ENCODE peak calls at places on chromosome 3, in four cellular contexts. W is MM.1S, C is right cardiac atrium, Y is hepatocyte. G is an unnamed sample. For H3K4me1, the result is how much of the 10 kb centered on the place peaks cover.

GRCh38 chr3:43290961-43291360 is 4.6 kb downstream of the SNRK start:
- DNase-seq in W (no peak), C (no peak), Y (no peak), G (no peak)

GRCh38 chr3:67920969-67921368 is 266.6 kb upstream of the SUCLG2 start:
- DNase-seq in W (no peak), C (no peak), Y (no peak), G (no peak)

GRCh38 chr3:129838086-129838485 is 55.4 kb downstream of the TMCC1 start:
- DNase-seq in W (no peak), C (no peak), Y (no peak), G (no peak)

GRCh38 chr3:126923895-126924294 is 59.0 kb upstream of the PLXNA1 start:
- DNase-seq in W (no peak), C (no peak), Y (no peak), G (no peak)

GRCh38 chr3:130384547-130384946 is 39.1 kb downstream of the COL6A5 start:
- DNase-seq in W (no peak), C (no peak), Y (no peak), G (no peak)

GRCh38 chr3:141454906-141455602 is 31.8 kb upstream of the RASA2 start:
- DNase-seq in W (peak), C (no peak), Y (peak), G (no peak)

GRCh38 chr3:146813496-146813895 is 208.3 kb upstream of the PLSCR5 start:
- DNase-seq in W (no peak), C (no peak), Y (no peak), G (no peak)

GRCh38 chr3:197880361-197881339 is 69.3 kb upstream of the RPL35A start:
- DNase-seq in W (no peak), C (no peak), Y (no peak), G (no peak)

GRCh38 chr3:173191611-173192010 is 50.6 kb upstream of the SPATA16 start:
- DNase-seq in W (no peak), C (no peak), Y (no peak), G (no peak)

GRCh38 chr3:128487813-128488635 is 5.0 kb downstream of the GATA2 start:
- DNase-seq in W (peak), C (peak), Y (peak), G (no peak)

GRCh38 chr3:196813903-196814302 is 53.8 kb upstream of the SENP5 start:
- DNase-seq in W (no peak), C (no peak), Y (no peak), G (no peak)

GRCh38 chr3:141385386-141386079 is 17.2 kb downstream of the ZBTB38 start:
- DNase-seq in W (peak), C (no peak), Y (no peak), G (no peak)

GRCh38 chr3:51975857-51976549 is 1.1 kb downstream of the ABHD14A start:
- DNase-seq in W (no peak), C (peak), Y (peak), G (no peak)

GRCh38 chr3:191254098-191254873 is 55.2 kb downstream of the OSTN start:
- DNase-seq in W (peak), C (no peak), Y (no peak), G (no peak)

GRCh38 chr3:13548696-13549512 is at the start of gene FBLN2:
- DNase-seq in W (no peak), C (peak), Y (peak), G (no peak)

GRCh38 chr3:23945903-23946751 is 1.0 kb downstream of the NR1D2 start:
- DNase-seq in W (peak), C (peak), Y (peak), G (peak)

GRCh38 chr3:191051037-191051436 is 148.0 kb upstream of the OSTN start:
- DNase-seq in W (peak), C (no peak), Y (peak), G (no peak)

GRCh38 chr3:158644345-158644908 is at the start of gene GFM1:
- DNase-seq in W (peak), C (peak), Y (peak), G (peak)

GRCh38 chr3:149270180-149270579 is 48.6 kb upstream of the CP start:
- DNase-seq in W (no peak), C (no peak), Y (no peak), G (no peak)

GRCh38 chr3:14780927-14781507 is 37.7 kb upstream of the FGD5 start:
- DNase-seq in W (peak), C (peak), Y (peak), G (no peak)

GRCh38 chr3:242986-243706 is 46.6 kb downstream of the CHL1 start:
- DNase-seq in W (no peak), C (no peak), Y (no peak), G (no peak)

GRCh38 chr3:9280477-9281219 is 31.2 kb upstream of the SRGAP3 start:
- DNase-seq in W (no peak), C (no peak), Y (no peak), G (no peak)

GRCh38 chr3:138879541-138880380 is 45.0 kb upstream of the PIK3CB start:
- DNase-seq in W (no peak), C (no peak), Y (peak), G (no peak)

GRCh38 chr3:46516521-46516920 is 18.7 kb downstream of the RTP3 start:
- DNase-seq in W (no peak), C (no peak), Y (no peak), G (no peak)

GRCh38 chr3:56919797-56920195 is 118.0 kb upstream of the ARHGEF3 start:
- DNase-seq in W (no peak), C (no peak), Y (no peak), G (no peak)

GRCh38 chr3:32340639-32341365 is 50.9 kb upstream of the CMTM7 start:
- DNase-seq in W (no peak), C (no peak), Y (no peak), G (no peak)

GRCh38 chr3:193391902-193392301 is 13.3 kb upstream of the ATP13A5 start:
- DNase-seq in W (no peak), C (no peak), Y (no peak), G (no peak)

GRCh38 chr3:24046214-24046613 is 101.1 kb downstream of the NR1D2 start:
- DNase-seq in W (no peak), C (no peak), Y (no peak), G (no peak)

GRCh38 chr3:72033709-72034428 is 248.9 kb upstream of the PROK2 start:
- DNase-seq in W (no peak), C (no peak), Y (no peak), G (no peak)

GRCh38 chr3:186257866-186258265 is 104.2 kb downstream of the DGKG start:
- DNase-seq in W (no peak), C (no peak), Y (no peak), G (no peak)

GRCh38 chr3:59079962-59080361 is 30.1 kb upstream of the CFAP20DC start:
- DNase-seq in W (no peak), C (no peak), Y (no peak), G (no peak)

GRCh38 chr3:68151359-68151758 is 496.9 kb upstream of the SUCLG2 start:
- DNase-seq in W (no peak), C (no peak), Y (no peak), G (no peak)

GRCh38 chr3:108450444-108450843 is 60.0 kb downstream of the MYH15 start:
- DNase-seq in W (no peak), C (no peak), Y (no peak), G (no peak)

GRCh38 chr3:166837535-166837934 is 542.6 kb downstream of the ZBBX start:
- DNase-seq in W (peak), C (no peak), Y (peak), G (no peak)

GRCh38 chr3:56295161-56295560 is 173.1 kb downstream of the ERC2 start:
- DNase-seq in W (no peak), C (no peak), Y (no peak), G (no peak)

GRCh38 chr3:128681277-128681829 is 30.7 kb upstream of the RPN1 start:
- DNase-seq in W (no peak), C (no peak), Y (no peak), G (no peak)

GRCh38 chr3:128242818-128243601 is 89.7 kb downstream of the EEFSEC start:
- DNase-seq in W (no peak), C (no peak), Y (no peak), G (no peak)

GRCh38 chr3:9787714-9788113 is 4.6 kb downstream of the TADA3 start:
- DNase-seq in W (no peak), C (no peak), Y (no peak), G (no peak)

GRCh38 chr3:5463986-5464385 is 276.5 kb downstream of the EDEM1 start:
- DNase-seq in W (no peak), C (no peak), Y (no peak), G (no peak)
- H3K27ac ChIP-seq in W (no peak), C (no peak), Y (no peak), G (no peak)

GRCh38 chr3:150588027-150588830 is 14.9 kb upstream of the SELENOT start:
- DNase-seq in W (no peak), C (peak), Y (no peak), G (no peak)

GRCh38 chr3:150594150-150594549 is 9.0 kb upstream of the SELENOT start:
- DNase-seq in W (no peak), C (no peak), Y (no peak), G (no peak)

GRCh38 chr3:150589759-150590158 is 13.4 kb upstream of the SELENOT start:
- DNase-seq in W (no peak), C (no peak), Y (no peak), G (no peak)
- H3K4me1 ChIP-seq in W (under half), C (under half), Y (under half), G (under half)

GRCh38 chr3:78899846-78900245 is 868.0 kb downstream of the ROBO1 start:
- DNase-seq in W (no peak), C (no peak), Y (no peak), G (no peak)
- H3K27ac ChIP-seq in W (no peak), C (no peak), Y (no peak), G (no peak)

GRCh38 chr3:171460226-171461086 is at the start of gene TNIK:
- DNase-seq in W (peak), C (peak), Y (peak), G (peak)

GRCh38 chr3:171459130-171459941 is 869 bp downstream of the TNIK start:
- DNase-seq in W (peak), C (peak), Y (peak), G (no peak)

GRCh38 chr3:171462224-171462623 is 2.0 kb upstream of the TNIK start:
- DNase-seq in W (no peak), C (no peak), Y (no peak), G (no peak)

GRCh38 chr3:171459942-171460225 is 321 bp downstream of the TNIK start:
- DNase-seq in W (no peak), C (no peak), Y (no peak), G (no peak)

DNA sequence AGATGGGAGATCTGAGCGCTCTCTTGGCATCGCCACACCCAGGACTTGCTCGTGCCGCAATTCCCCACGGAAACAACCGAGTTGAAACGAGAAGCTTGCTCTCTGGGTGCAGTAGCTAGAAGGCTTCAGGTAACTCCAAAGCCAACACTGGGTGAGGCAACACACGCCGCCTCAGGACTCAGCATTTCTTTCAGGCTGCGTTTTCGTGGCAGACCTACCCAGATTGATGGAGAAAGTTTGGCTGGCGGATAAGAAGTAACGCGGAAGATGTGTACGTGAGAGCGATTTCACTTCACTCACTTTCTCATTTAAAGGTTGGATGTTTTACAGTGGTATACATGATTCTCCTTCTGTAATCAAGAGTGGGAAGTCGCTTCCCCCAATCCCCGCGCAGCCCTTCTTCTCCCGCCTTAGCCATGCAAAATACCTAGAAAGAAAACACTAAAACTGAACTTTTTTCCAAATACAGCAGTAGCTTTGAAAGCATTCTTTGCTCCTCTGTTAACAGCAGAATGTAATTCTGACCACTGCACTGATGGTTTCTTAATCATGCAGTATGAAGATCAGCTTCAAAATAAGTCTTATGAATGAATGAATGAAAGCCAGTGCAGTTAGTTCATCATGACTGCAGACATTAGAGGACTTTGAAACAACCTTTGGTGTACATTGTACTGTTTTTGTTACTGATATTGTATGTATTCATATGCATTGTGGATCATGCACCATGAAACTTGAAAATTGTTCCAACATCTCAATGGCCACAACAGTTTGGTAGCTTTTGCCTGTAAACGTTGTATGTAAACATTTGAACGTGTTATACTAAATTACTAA is 1.1 kb upstream of the TNIK start:
- DNase-seq in W (peak), C (no peak), Y (peak), G (no peak)
- H3K4me1 ChIP-seq in W (under half), C (under half), Y (under half), G (under half)

DNA sequence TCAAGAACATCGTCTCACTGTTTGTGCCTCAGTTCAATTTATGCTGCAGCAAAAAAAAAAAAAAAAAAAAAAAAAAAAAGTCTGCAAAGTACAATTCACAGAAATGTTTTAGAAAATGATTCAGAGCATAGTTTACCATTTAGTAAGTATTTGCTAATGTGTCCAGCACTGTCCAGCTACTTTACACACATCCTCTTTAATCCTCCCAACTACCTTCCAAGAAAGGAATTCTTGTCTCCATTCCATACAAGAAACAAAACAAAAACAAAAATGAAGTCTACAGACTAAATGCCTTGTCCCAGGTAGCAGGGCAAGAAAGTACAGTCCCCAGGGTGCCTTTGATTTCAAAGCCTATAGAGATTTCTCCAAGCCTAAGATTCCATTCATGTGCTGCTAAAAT is 38.9 kb upstream of the SNTN start:
- DNase-seq in W (no peak), C (no peak), Y (no peak), G (no peak)
- H3K27ac ChIP-seq in W (no peak), C (no peak), Y (no peak), G (no peak)

GRCh38 chr3:65549626-65549959 is 489.1 kb downstream of the MAGI1 start:
- DNase-seq in W (no peak), C (no peak), Y (no peak), G (no peak)
- H3K4me1 ChIP-seq in W (under half), C (under half), Y (under half), G (under half)

G was measured in esophagus muscularis mucosa.